ENCODE peak calls at places on chromosomes 3 and 15, in six cellular contexts. C is AG09319; B is NCI-H1048; Q is stimulated activated CD8-positive, alpha-beta memory T cell treated with anti-CD3 and anti-CD28 coated beads, Interleukin-7, amount 100 ng/mL, for 4 hours; M is Caki2; L is H54. I is an unnamed sample.

GRCh38 chr3:18249126-18249525 is 176.0 kb downstream of the SATB1 start:
- DNase-seq in Q (no peak), C (no peak), L (no peak), M (no peak), B (no peak), I (no peak)

GRCh38 chr15:64340355-64340754 is 15.6 kb downstream of the CSNK1G1 start:
- DNase-seq in Q (no peak), M (no peak), B (no peak), C (no peak), L (no peak), I (no peak)

GRCh38 chr15:52112203-52112750 is 298 bp downstream of the BCL2L10 start:
- DNase-seq in L (no peak), C (no peak), B (no peak), M (no peak), Q (no peak), I (no peak)

GRCh38 chr3:115134648-115135347 is 12.3 kb downstream of the ZBTB20 start:
- DNase-seq in Q (no peak), L (no peak), C (no peak), B (no peak), M (no peak), I (no peak)

GRCh38 chr15:40420793-40421192 is 15.2 kb downstream of the IVD start:
- DNase-seq in C (no peak), M (no peak), L (no peak), Q (no peak), B (no peak), I (no peak)

GRCh38 chr15:29183071-29183831 is 86.4 kb downstream of the NSMCE3 start:
- DNase-seq in Q (no peak), M (peak), C (no peak), B (no peak), L (no peak), I (no peak)

GRCh38 chr3:51967384-51968174 is at the start of gene PCBP4:
- DNase-seq in L (peak), C (no peak), Q (no peak), B (peak), M (no peak), I (no peak)

GRCh38 chr3:40572588-40572987 is 47.8 kb downstream of the ZNF621 start:
- DNase-seq in C (no peak), L (no peak), Q (no peak), B (no peak), M (no peak), I (no peak)

GRCh38 chr3:124448954-124449353 is 281.3 kb upstream of the UMPS start:
- DNase-seq in B (no peak), M (no peak), C (no peak), L (no peak), Q (no peak), I (no peak)

GRCh38 chr3:100257601-100258000 is 3.2 kb upstream of the TBC1D23 start:
- DNase-seq in C (no peak), L (no peak), M (no peak), Q (no peak), B (no peak), I (no peak)

GRCh38 chr3:42502429-42503250 is at the start of gene VIPR1:
- DNase-seq in L (no peak), Q (peak), C (no peak), M (peak), B (no peak), I (peak)

GRCh38 chr3:66638717-66639116 is 137.9 kb upstream of the LRIG1 start:
- DNase-seq in C (no peak), B (no peak), M (no peak), L (no peak), Q (no peak), I (no peak)

GRCh38 chr15:65044724-65045481 is at the start of gene SLC51B:
- DNase-seq in L (no peak), Q (no peak), C (no peak), B (no peak), M (peak), I (no peak)

GRCh38 chr15:96626936-96627577 is 296.6 kb downstream of the NR2F2 start:
- DNase-seq in C (no peak), L (no peak), M (no peak), B (no peak), Q (no peak), I (no peak)

GRCh38 chr3:54374214-54374855 is 252.0 kb downstream of the CACNA2D3 start:
- DNase-seq in B (no peak), C (no peak), L (peak), M (no peak), Q (no peak), I (no peak)

GRCh38 chr3:140500473-140500872 is 177.4 kb upstream of the TRIM42 start:
- DNase-seq in Q (no peak), B (no peak), C (no peak), M (no peak), L (no peak), I (no peak)

GRCh38 chr3:53712817-53713388 is 133.3 kb downstream of the CHDH start:
- DNase-seq in Q (no peak), L (no peak), B (no peak), C (no peak), M (no peak), I (no peak)

GRCh38 chr3:177694316-177694715 is 497.0 kb upstream of the TBL1XR1 start:
- DNase-seq in Q (no peak), L (no peak), M (no peak), C (peak), B (peak), I (no peak)

GRCh38 chr15:63089260-63090043 is 32.2 kb upstream of the LACTB start:
- DNase-seq in M (no peak), Q (no peak), B (no peak), L (peak), C (peak), I (no peak)